ENCODE peak calls at places on chromosomes 13 and 19, in six cellular contexts. B is cardiac fibroblast, S is stomach, Q is uterus, T is mesendoderm, O is left ventricle myocardium inferior. E is an unnamed sample.

GRCh38 chr19:29795882-29796523 is 15.8 kb upstream of the CCNE1 start:
- DNase-seq in O (no peak), T (no peak), Q (no peak), S (no peak), B (no peak), E (no peak)

GRCh38 chr13:100601716-100602115 is 13.1 kb upstream of the GGACT start:
- DNase-seq in B (no peak), T (no peak), O (no peak), Q (no peak), S (no peak), E (no peak)

GRCh38 chr19:16326401-16327130 is 1.9 kb downstream of the KLF2 start:
- DNase-seq in T (peak; percentile 54), B (peak; percentile 62), O (no peak), S (no peak), Q (no peak), E (no peak)

GRCh38 chr13:30618186-30618937 is 642 bp downstream of the USPL1 start:
- DNase-seq in O (no peak), S (peak; percentile 27), Q (no peak), B (peak; percentile 17), T (no peak), E (no peak)

GRCh38 chr19:34363930-34364329 is 1.1 kb upstream of the GPI start:
- DNase-seq in T (no peak), S (no peak), B (no peak), Q (no peak), O (no peak), E (no peak)

GRCh38 chr13:98484289-98485219 is 92.4 kb downstream of the STK24 start:
- DNase-seq in Q (peak; percentile 77), O (peak; percentile 51), B (peak; percentile 89), T (peak; percentile 95), S (peak; percentile 85), E (no peak)

GRCh38 chr13:21913010-21913409 is 242.1 kb downstream of the FGF9 start:
- DNase-seq in Q (no peak), O (no peak), B (no peak), S (no peak), T (peak; percentile 84), E (no peak)

GRCh38 chr13:50645092-50645491 is 198.4 kb downstream of the DLEU7 start:
- DNase-seq in S (no peak), O (no peak), B (no peak), Q (no peak), T (no peak), E (no peak)

GRCh38 chr19:18610556-18611326 is 1.9 kb upstream of the TMEM59L start:
- DNase-seq in Q (no peak), B (no peak), T (no peak), O (no peak), S (no peak), E (no peak)

GRCh38 chr19:35013047-35013819 is 13.1 kb downstream of the GRAMD1A start:
- DNase-seq in S (peak; percentile 83), Q (peak; percentile 67), B (peak; percentile 82), O (peak; percentile 76), T (peak; percentile 81), E (no peak)

GRCh38 chr13:86559915-86560314 is 760.7 kb upstream of the SLITRK6 start:
- DNase-seq in B (no peak), T (peak; percentile 26), O (no peak), Q (no peak), S (no peak), E (no peak)

GRCh38 chr19:48813123-48813911 is 2.5 kb upstream of the BCAT2 start:
- DNase-seq in Q (no peak), B (no peak), S (no peak), T (peak; percentile 58), O (no peak), E (no peak)

GRCh38 chr13:21123956-21124355 is 52.4 kb downstream of the SKA3 start:
- DNase-seq in B (no peak), O (no peak), Q (no peak), T (no peak), S (no peak), E (no peak)

GRCh38 chr19:2554856-2555255 is 78.9 kb downstream of the GADD45B start:
- DNase-seq in B (no peak), Q (peak; percentile 54), T (no peak), O (peak; percentile 13), S (no peak), E (no peak)

GRCh38 chr19:2556221-2557092 is 80.5 kb downstream of the GADD45B start:
- DNase-seq in T (no peak), O (peak; percentile 15), B (no peak), Q (no peak), S (no peak), E (no peak)

GRCh38 chr19:2557093-2557440 is 81.1 kb downstream of the GADD45B start:
- DNase-seq in S (no peak), O (peak; percentile 9), Q (no peak), T (no peak), B (no peak), E (no peak)

GRCh38 chr19:2553510-2553909 is 77.6 kb downstream of the GADD45B start:
- DNase-seq in T (no peak), Q (no peak), B (no peak), S (no peak), O (no peak), E (no peak)

GRCh38 chr19:2555422-2556220 is 79.7 kb downstream of the GADD45B start:
- DNase-seq in Q (no peak), O (peak; percentile 11), T (no peak), B (no peak), S (no peak), E (no peak)
- H3K4me3 ChIP-seq in Q (no peak overlapping the region), O (no peak overlapping the region), T (no peak overlapping the region), B (no peak overlapping the region), S (no peak overlapping the region), E (no peak overlapping the region)

GRCh38 chr19:6473652-6474051 is 7.9 kb downstream of the DENND1C start:
- DNase-seq in B (no peak), O (no peak), S (peak; percentile 27), Q (no peak), T (no peak), E (no peak)

GRCh38 chr19:6476155-6476895 is 5.3 kb downstream of the DENND1C start:
- DNase-seq in T (peak; percentile 99), Q (peak; percentile 31), S (peak; percentile 87), B (peak; percentile 48), O (peak; percentile 33), E (no peak)

GRCh38 chr19:6476896-6477431 is 4.6 kb downstream of the DENND1C start:
- DNase-seq in Q (no peak), O (no peak), B (no peak), S (no peak), T (no peak), E (no peak)

GRCh38 chr19:6472713-6473112 is 8.6 kb downstream of the CRB3 start:
- DNase-seq in O (no peak), S (no peak), T (no peak), Q (no peak), B (no peak), E (no peak)

GRCh38 chr19:6475321-6476108 is 6.1 kb downstream of the DENND1C start:
- DNase-seq in T (peak; percentile 39), S (no peak), O (no peak), Q (no peak), B (no peak), E (no peak)
- H3K4me3 ChIP-seq in T (peak overlapping the region; percentile 43), S (peak overlapping the region; percentile 16), O (peak overlapping the region; percentile 48), Q (no peak overlapping the region), B (no peak overlapping the region), E (no peak overlapping the region)

GRCh38 chr13:76720827-76721226 is 165.4 kb downstream of the KCTD12 start:
- DNase-seq in S (no peak), T (no peak), Q (no peak), O (no peak), B (no peak), E (no peak)
- H3K4me3 ChIP-seq in S (no peak overlapping the region), T (no peak overlapping the region), Q (no peak overlapping the region), O (no peak overlapping the region), B (no peak overlapping the region), E (no peak overlapping the region)

GRCh38 chr13:102944821-102945220 is 99.0 kb downstream of the ERCC5 start:
- DNase-seq in T (no peak), B (no peak), O (no peak), S (no peak), Q (no peak), E (no peak)
- H3K4me3 ChIP-seq in T (no peak overlapping the region), B (no peak overlapping the region), O (no peak overlapping the region), S (no peak overlapping the region), Q (no peak overlapping the region), E (no peak overlapping the region)